ENCODE peak calls at places on chromosomes 13 and 19, in five cellular contexts. One of them, this sample, is unnamed.

GRCh38 chr13:77196052-77196618 is 130.8 kb downstream of the MYCBP2 start:
- DNase-seq in foreskin keratinocyte: no peak
- DNase-seq in keratinocyte: no peak
- DNase-seq in thoracic aorta: no peak
- DNase-seq in glutamatergic neuron: no peak
- DNase-seq in this sample: no peak

GRCh38 chr13:45658586-45659235 is 43.2 kb upstream of the ERICH6B start:
- DNase-seq in glutamatergic neuron: no peak
- DNase-seq in foreskin keratinocyte: peak
- DNase-seq in thoracic aorta: no peak
- DNase-seq in keratinocyte: peak
- DNase-seq in this sample: peak

GRCh38 chr19:40416918-40417713 is 3.9 kb upstream of the PRX start:
- DNase-seq in foreskin keratinocyte: peak
- DNase-seq in thoracic aorta: no peak
- DNase-seq in glutamatergic neuron: no peak
- DNase-seq in keratinocyte: no peak
- DNase-seq in this sample: peak

GRCh38 chr19:19597809-19598306 is 20.6 kb downstream of the PBX4 start:
- DNase-seq in keratinocyte: no peak
- DNase-seq in foreskin keratinocyte: no peak
- DNase-seq in thoracic aorta: no peak
- DNase-seq in glutamatergic neuron: no peak
- DNase-seq in this sample: no peak

GRCh38 chr19:56350416-56351045 is 35.9 kb upstream of the ZSCAN5A start:
- DNase-seq in foreskin keratinocyte: peak
- DNase-seq in thoracic aorta: no peak
- DNase-seq in glutamatergic neuron: peak
- DNase-seq in keratinocyte: no peak
- DNase-seq in this sample: peak

GRCh38 chr13:37925878-37926473 is 56.4 kb upstream of the TRPC4 start:
- DNase-seq in glutamatergic neuron: no peak
- DNase-seq in thoracic aorta: no peak
- DNase-seq in keratinocyte: no peak
- DNase-seq in foreskin keratinocyte: no peak
- DNase-seq in this sample: no peak

GRCh38 chr13:110610955-110611595 is 4.3 kb upstream of the NAXD start:
- DNase-seq in keratinocyte: no peak
- DNase-seq in thoracic aorta: no peak
- DNase-seq in foreskin keratinocyte: peak
- DNase-seq in glutamatergic neuron: no peak
- DNase-seq in this sample: no peak

GRCh38 chr19:49216076-49216475 is 58.5 kb downstream of the TRPM4 start:
- DNase-seq in foreskin keratinocyte: peak
- DNase-seq in keratinocyte: no peak
- DNase-seq in glutamatergic neuron: no peak
- DNase-seq in thoracic aorta: no peak
- DNase-seq in this sample: peak

GRCh38 chr19:18513868-18514267 is 8.0 kb downstream of the ELL start:
- DNase-seq in keratinocyte: no peak
- DNase-seq in glutamatergic neuron: no peak
- DNase-seq in thoracic aorta: no peak
- DNase-seq in foreskin keratinocyte: no peak
- DNase-seq in this sample: no peak

GRCh38 chr13:112968910-112969691 is at the start of gene MCF2L:
- DNase-seq in keratinocyte: no peak
- DNase-seq in foreskin keratinocyte: no peak
- DNase-seq in thoracic aorta: no peak
- DNase-seq in glutamatergic neuron: peak
- DNase-seq in this sample: peak

GRCh38 chr13:22061371-22061805 is 390.5 kb downstream of the FGF9 start:
- DNase-seq in thoracic aorta: no peak
- DNase-seq in glutamatergic neuron: no peak
- DNase-seq in keratinocyte: no peak
- DNase-seq in foreskin keratinocyte: no peak
- DNase-seq in this sample: no peak

GRCh38 chr13:50805805-50806204 is 37.7 kb downstream of the DLEU7 start:
- DNase-seq in keratinocyte: no peak
- DNase-seq in foreskin keratinocyte: peak
- DNase-seq in glutamatergic neuron: no peak
- DNase-seq in thoracic aorta: no peak
- DNase-seq in this sample: peak

GRCh38 chr13:51559916-51560315 is 24.3 kb upstream of the WDFY2 start:
- DNase-seq in foreskin keratinocyte: no peak
- DNase-seq in glutamatergic neuron: no peak
- DNase-seq in keratinocyte: no peak
- DNase-seq in thoracic aorta: no peak
- DNase-seq in this sample: no peak

GRCh38 chr13:82993417-82993816 is 888.9 kb downstream of the SLITRK1 start:
- DNase-seq in glutamatergic neuron: no peak
- DNase-seq in foreskin keratinocyte: peak
- DNase-seq in thoracic aorta: no peak
- DNase-seq in keratinocyte: no peak
- DNase-seq in this sample: no peak

GRCh38 chr13:41345165-41345920 is 34.3 kb downstream of the NAA16 start:
- DNase-seq in glutamatergic neuron: no peak
- DNase-seq in thoracic aorta: no peak
- DNase-seq in keratinocyte: no peak
- DNase-seq in foreskin keratinocyte: peak
- DNase-seq in this sample: peak

GRCh38 chr19:1132625-1133383 is 29.0 kb downstream of the GPX4 start:
- DNase-seq in foreskin keratinocyte: no peak
- DNase-seq in glutamatergic neuron: no peak
- DNase-seq in thoracic aorta: no peak
- DNase-seq in keratinocyte: no peak
- DNase-seq in this sample: no peak

GRCh38 chr13:22278336-22278929 is 607.6 kb downstream of the FGF9 start:
- DNase-seq in keratinocyte: no peak
- DNase-seq in thoracic aorta: no peak
- DNase-seq in foreskin keratinocyte: peak
- DNase-seq in glutamatergic neuron: peak
- DNase-seq in this sample: peak

GRCh38 chr19:19579533-19580361 is 38.7 kb downstream of the PBX4 start:
- DNase-seq in thoracic aorta: no peak
- DNase-seq in keratinocyte: no peak
- DNase-seq in glutamatergic neuron: peak
- DNase-seq in foreskin keratinocyte: no peak
- DNase-seq in this sample: no peak

GRCh38 chr13:106561551-106562170 is 6.3 kb downstream of the ARGLU1 start:
- DNase-seq in keratinocyte: no peak
- DNase-seq in glutamatergic neuron: no peak
- DNase-seq in foreskin keratinocyte: no peak
- DNase-seq in thoracic aorta: no peak
- DNase-seq in this sample: no peak

GRCh38 chr13:104389722-104390121 is 1323.5 kb upstream of the SLC10A2 start:
- DNase-seq in glutamatergic neuron: no peak
- DNase-seq in keratinocyte: no peak
- DNase-seq in foreskin keratinocyte: no peak
- DNase-seq in thoracic aorta: no peak
- DNase-seq in this sample: no peak

GRCh38 chr19:3203754-3204645 is 18.3 kb downstream of the NCLN start:
- DNase-seq in foreskin keratinocyte: no peak
- DNase-seq in keratinocyte: no peak
- DNase-seq in glutamatergic neuron: no peak
- DNase-seq in thoracic aorta: no peak
- DNase-seq in this sample: no peak

GRCh38 chr19:19071897-19072296 is 8.1 kb downstream of the SLC25A42 start:
- DNase-seq in thoracic aorta: no peak
- DNase-seq in foreskin keratinocyte: no peak
- DNase-seq in glutamatergic neuron: no peak
- DNase-seq in keratinocyte: no peak
- DNase-seq in this sample: no peak

GRCh38 chr19:1932395-1932794 is 8.6 kb upstream of the CSNK1G2 start:
- DNase-seq in keratinocyte: no peak
- DNase-seq in thoracic aorta: no peak
- DNase-seq in glutamatergic neuron: no peak
- DNase-seq in foreskin keratinocyte: no peak
- DNase-seq in this sample: no peak

GRCh38 chr13:60484865-60485264 is 87.8 kb downstream of the TDRD3 start:
- DNase-seq in foreskin keratinocyte: no peak
- DNase-seq in thoracic aorta: no peak
- DNase-seq in glutamatergic neuron: no peak
- DNase-seq in keratinocyte: no peak
- DNase-seq in this sample: no peak

GRCh38 chr13:97433727-97434416 is at the start of gene RAP2A:
- DNase-seq in foreskin keratinocyte: peak
- DNase-seq in keratinocyte: peak
- DNase-seq in thoracic aorta: peak
- DNase-seq in glutamatergic neuron: peak
- DNase-seq in this sample: peak

GRCh38 chr19:42247631-42248199 is 5.3 kb upstream of the GSK3A start:
- DNase-seq in thoracic aorta: no peak
- DNase-seq in foreskin keratinocyte: no peak
- DNase-seq in keratinocyte: no peak
- DNase-seq in glutamatergic neuron: no peak
- DNase-seq in this sample: no peak

GRCh38 chr19:42246869-42247630 is 4.6 kb upstream of the GSK3A start:
- DNase-seq in glutamatergic neuron: no peak
- DNase-seq in keratinocyte: no peak
- DNase-seq in thoracic aorta: no peak
- DNase-seq in foreskin keratinocyte: no peak
- DNase-seq in this sample: no peak

GRCh38 chr19:42244452-42245220 is 2.2 kb upstream of the GSK3A start:
- DNase-seq in keratinocyte: no peak
- DNase-seq in glutamatergic neuron: peak
- DNase-seq in foreskin keratinocyte: peak
- DNase-seq in thoracic aorta: peak
- DNase-seq in this sample: peak

GRCh38 chr19:42248270-42249148 is 6.1 kb upstream of the GSK3A start:
- DNase-seq in thoracic aorta: no peak
- DNase-seq in keratinocyte: no peak
- DNase-seq in foreskin keratinocyte: no peak
- DNase-seq in glutamatergic neuron: no peak
- DNase-seq in this sample: no peak

GRCh38 chr19:42246143-42246868 is 3.9 kb upstream of the GSK3A start:
- DNase-seq in thoracic aorta: peak
- DNase-seq in glutamatergic neuron: no peak
- DNase-seq in keratinocyte: no peak
- DNase-seq in foreskin keratinocyte: peak
- DNase-seq in this sample: peak
- TF ChIP-seq CTCF in thoracic aorta: peak
- TF ChIP-seq CTCF in glutamatergic neuron: no peak
- TF ChIP-seq CTCF in keratinocyte: peak
- TF ChIP-seq CTCF in foreskin keratinocyte: peak
- TF ChIP-seq CTCF in this sample: peak

GRCh38 chr13:26878465-26878864 is 117.9 kb upstream of the GPR12 start:
- DNase-seq in foreskin keratinocyte: no peak
- DNase-seq in thoracic aorta: no peak
- DNase-seq in keratinocyte: no peak
- DNase-seq in glutamatergic neuron: no peak
- DNase-seq in this sample: no peak

GRCh38 chr13:26867451-26868067 is 107.0 kb upstream of the GPR12 start:
- DNase-seq in foreskin keratinocyte: no peak
- DNase-seq in thoracic aorta: no peak
- DNase-seq in glutamatergic neuron: no peak
- DNase-seq in keratinocyte: no peak
- DNase-seq in this sample: peak

GRCh38 chr13:26872444-26873173 is 112.0 kb upstream of the GPR12 start:
- DNase-seq in keratinocyte: no peak
- DNase-seq in glutamatergic neuron: peak
- DNase-seq in foreskin keratinocyte: no peak
- DNase-seq in thoracic aorta: no peak
- DNase-seq in this sample: peak

DNA sequence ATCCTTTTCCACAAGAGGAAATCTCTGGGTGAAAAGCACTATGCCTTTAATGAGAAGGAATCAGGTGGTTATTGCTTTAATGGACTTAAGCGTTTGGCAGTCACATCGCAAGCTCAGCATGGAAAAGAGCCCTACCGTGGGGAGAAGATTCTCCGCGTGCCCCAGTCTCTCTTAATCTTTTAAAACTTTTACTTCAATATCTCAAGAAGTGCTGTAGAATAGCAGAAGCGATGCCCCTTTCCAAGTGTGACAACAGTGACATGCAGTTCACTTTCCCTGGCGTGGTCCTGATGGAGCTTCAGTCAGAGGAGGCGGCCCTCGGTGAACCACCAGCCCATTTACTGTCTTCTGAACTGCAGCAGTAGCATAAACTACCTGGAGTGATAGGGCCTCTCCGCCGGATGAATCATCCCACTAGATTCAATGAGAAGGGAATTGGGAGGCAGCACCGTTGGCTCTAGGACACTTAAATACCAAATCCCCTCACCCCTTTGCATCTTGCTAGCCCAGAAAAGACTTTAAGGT is 112.7 kb upstream of the GPR12 start:
- DNase-seq in thoracic aorta: no peak
- DNase-seq in keratinocyte: no peak
- DNase-seq in foreskin keratinocyte: no peak
- DNase-seq in glutamatergic neuron: no peak
- DNase-seq in this sample: no peak
- TF ChIP-seq CTCF in thoracic aorta: no peak
- TF ChIP-seq CTCF in keratinocyte: no peak
- TF ChIP-seq CTCF in foreskin keratinocyte: no peak
- TF ChIP-seq CTCF in glutamatergic neuron: peak
- TF ChIP-seq CTCF in this sample: no peak

GRCh38 chr13:47964863-47965262 is 36.2 kb downstream of the SUCLA2 start:
- DNase-seq in keratinocyte: no peak
- DNase-seq in glutamatergic neuron: no peak
- DNase-seq in thoracic aorta: no peak
- DNase-seq in foreskin keratinocyte: no peak
- DNase-seq in this sample: no peak
- TF ChIP-seq CTCF in keratinocyte: no peak
- TF ChIP-seq CTCF in glutamatergic neuron: no peak
- TF ChIP-seq CTCF in thoracic aorta: no peak
- TF ChIP-seq CTCF in foreskin keratinocyte: no peak
- TF ChIP-seq CTCF in this sample: no peak

DNA sequence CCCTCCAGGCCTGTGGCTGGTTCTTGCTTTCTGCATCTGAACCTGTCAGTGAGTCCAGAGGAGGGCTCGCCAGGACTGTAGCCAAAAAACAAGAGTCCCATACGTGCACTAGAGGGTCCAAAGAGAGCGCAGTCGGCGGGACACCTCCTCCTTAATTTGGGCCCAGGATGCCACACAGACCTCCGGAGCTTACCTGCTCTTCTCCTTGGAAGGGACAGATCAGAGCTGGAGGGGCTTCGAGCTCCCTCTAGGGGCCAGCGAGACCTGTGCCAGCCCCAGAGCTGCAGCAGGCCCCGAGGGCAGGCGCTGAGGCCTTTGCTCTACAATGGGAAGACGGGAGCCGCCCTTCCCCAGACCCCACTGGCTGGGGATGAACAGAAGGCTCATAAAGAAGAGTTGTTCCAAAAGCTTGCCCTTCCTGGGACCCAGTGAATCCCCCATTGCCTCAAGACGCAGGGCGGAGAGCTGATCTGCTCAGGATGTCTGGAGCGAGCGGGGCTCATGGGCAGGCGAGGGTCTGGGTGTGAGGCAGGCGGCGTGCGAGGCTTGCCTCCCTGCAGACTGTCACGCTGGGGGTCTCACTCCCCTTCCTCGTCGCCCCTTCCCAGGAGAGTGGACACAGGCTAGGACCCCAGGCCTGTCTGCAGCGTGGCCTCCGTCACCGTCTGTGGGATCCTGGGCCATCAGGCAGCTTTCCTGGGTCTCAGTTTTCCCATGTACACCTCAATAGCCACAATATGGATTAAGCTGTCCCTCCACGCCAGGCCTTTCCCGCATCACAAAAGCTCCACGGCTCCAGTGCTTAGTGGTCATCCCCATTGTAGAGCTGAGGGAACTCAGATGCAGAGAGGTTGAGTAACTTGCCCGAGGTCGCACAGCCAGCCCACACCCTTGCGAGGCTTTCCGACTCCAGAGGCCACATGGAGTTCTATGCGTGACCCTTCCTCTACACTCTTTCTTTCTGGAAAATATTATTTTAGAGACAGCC is 46.9 kb upstream of the VSTM2B start:
- DNase-seq in thoracic aorta: no peak
- DNase-seq in foreskin keratinocyte: no peak
- DNase-seq in keratinocyte: no peak
- DNase-seq in glutamatergic neuron: peak
- DNase-seq in this sample: no peak
- TF ChIP-seq CTCF in thoracic aorta: no peak
- TF ChIP-seq CTCF in foreskin keratinocyte: no peak
- TF ChIP-seq CTCF in keratinocyte: no peak
- TF ChIP-seq CTCF in glutamatergic neuron: peak
- TF ChIP-seq CTCF in this sample: no peak